ENCODE peak calls at places on chromosomes 7 and 10, in four cellular contexts. I is CD8-positive, alpha-beta memory T cell; A is dorsolateral prefrontal cortex; S is MG63. N is an unnamed sample. For H3K27me3, the result is how much of the 10 kb centered on the place peaks cover.

GRCh38 chr10:7945469-7946187 is 108.9 kb upstream of the GATA3 start:
- DNase-seq in A (no peak), I (no peak), S (no peak), N (no peak)

GRCh38 chr7:143245123-143245522 is 18.1 kb upstream of the GSTK1 start:
- DNase-seq in S (no peak), I (no peak), A (no peak), N (peak)

GRCh38 chr7:40698214-40698920 is 563.6 kb downstream of the SUGCT start:
- DNase-seq in I (no peak), S (no peak), A (no peak), N (no peak)

GRCh38 chr10:85600026-85600743 is 766.4 kb downstream of the GRID1 start:
- DNase-seq in I (no peak), A (peak), S (no peak), N (no peak)

GRCh38 chr7:16616542-16616941 is 29.0 kb downstream of the ANKMY2 start:
- DNase-seq in A (no peak), S (no peak), I (no peak), N (no peak)

GRCh38 chr7:5824297-5824610 is 42.8 kb upstream of the RNF216 start:
- DNase-seq in S (no peak), A (no peak), I (peak), N (no peak)

GRCh38 chr10:99013885-99014284 is 221.8 kb downstream of the HPSE2 start:
- DNase-seq in I (no peak), A (no peak), S (no peak), N (no peak)

GRCh38 chr7:45153238-45153637 is 4.4 kb upstream of the RAMP3 start:
- DNase-seq in I (no peak), A (no peak), S (no peak), N (no peak)

GRCh38 chr10:86144301-86144700 is 222.3 kb downstream of the GRID1 start:
- DNase-seq in S (no peak), I (no peak), A (no peak), N (no peak)

GRCh38 chr7:81155654-81156373 is 237.0 kb upstream of the SEMA3C start:
- DNase-seq in I (no peak), A (no peak), S (no peak), N (no peak)

GRCh38 chr7:83486536-83486935 is 162.4 kb downstream of the SEMA3E start:
- DNase-seq in I (no peak), S (no peak), A (no peak), N (no peak)

GRCh38 chr7:25359471-25360059 is 131.3 kb upstream of the NPVF start:
- DNase-seq in I (no peak), A (no peak), S (no peak), N (no peak)

GRCh38 chr7:55349126-55349525 is 16.0 kb upstream of the LANCL2 start:
- DNase-seq in S (no peak), I (no peak), A (no peak), N (no peak)

GRCh38 chr10:79982861-79983260 is 34.0 kb upstream of the SFTPD start:
- DNase-seq in S (no peak), A (no peak), I (no peak), N (no peak)

GRCh38 chr10:79984851-79985250 is 35.9 kb upstream of the SFTPD start:
- DNase-seq in A (no peak), S (no peak), I (no peak), N (no peak)

GRCh38 chr10:79982486-79982800 is 33.5 kb upstream of the SFTPD start:
- DNase-seq in A (no peak), I (no peak), S (no peak), N (no peak)

GRCh38 chr10:79981673-79982485 is 33.0 kb upstream of the SFTPD start:
- DNase-seq in I (no peak), A (peak), S (peak), N (no peak)

DNA sequence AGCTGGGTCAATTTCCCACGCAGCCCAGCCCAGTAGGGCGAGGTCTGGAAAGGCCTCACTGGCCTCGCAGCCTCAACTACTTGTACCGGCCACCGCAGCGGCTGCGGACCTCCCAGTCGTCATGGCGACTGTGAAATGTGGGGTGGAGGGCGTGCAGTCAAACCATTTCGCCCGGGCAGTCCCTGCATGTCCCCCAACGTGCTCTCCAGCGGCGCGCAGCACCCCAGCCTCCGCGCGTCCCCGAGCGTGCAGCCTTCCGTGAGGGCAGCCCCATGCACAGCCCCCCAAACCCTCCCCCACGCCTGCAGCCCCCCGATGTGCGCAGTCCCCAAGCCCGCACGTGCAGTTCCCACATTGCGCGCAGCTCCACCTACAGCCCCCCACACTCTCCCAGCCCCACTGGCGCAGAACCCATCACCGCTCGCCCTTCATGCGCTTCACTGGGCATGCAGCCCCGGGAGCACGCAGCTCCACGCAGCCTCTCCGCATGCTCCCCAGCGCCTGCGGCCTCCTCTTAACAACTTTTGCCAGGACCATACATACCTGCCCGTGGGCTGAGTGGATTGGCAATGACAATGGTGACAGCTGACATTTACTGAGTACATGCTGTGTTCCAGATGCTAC is 34.5 kb upstream of the SFTPD start:
- DNase-seq in I (no peak), S (no peak), A (no peak), N (no peak)
- H3K27me3 ChIP-seq in I (under half), S (under half), A (under half), N (under half)

GRCh38 chr10:72387187-72387586 is 32.5 kb upstream of the DNAJB12 start:
- DNase-seq in A (no peak), S (no peak), I (no peak), N (no peak)
- H3K4me3 ChIP-seq in A (no peak), S (no peak), I (no peak), N (no peak)

DNA sequence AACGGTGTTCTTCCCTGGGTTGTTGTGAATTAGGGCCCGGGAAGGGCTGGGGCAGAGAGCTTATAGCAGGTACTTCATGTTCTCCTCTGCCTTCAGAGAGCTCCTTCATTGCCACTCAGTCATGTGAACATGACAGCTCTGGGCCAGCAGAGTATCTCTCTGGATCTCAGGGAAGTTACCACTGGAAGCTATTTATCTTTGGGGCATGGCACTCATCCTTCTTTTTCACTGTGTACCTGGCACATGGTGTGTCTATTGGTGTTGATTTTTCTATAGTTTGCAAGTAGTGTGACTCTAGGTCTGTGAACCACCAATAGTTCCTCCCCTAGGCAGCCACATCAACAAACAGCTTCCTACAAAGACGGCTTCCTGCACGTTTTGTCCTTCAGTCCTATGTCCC is 156.6 kb downstream of the PKD1L1 start:
- DNase-seq in S (no peak), A (no peak), I (no peak), N (no peak)
- H3K27me3 ChIP-seq in S (under half), A (under half), I (under half), N (under half)

GRCh38 chr10:105800626-105801025 is 1159.5 kb downstream of the SORCS3 start:
- DNase-seq in A (no peak), I (no peak), S (peak), N (no peak)
- H3K4me3 ChIP-seq in A (no peak), I (no peak), S (no peak), N (no peak)

GRCh38 chr10:101136007-101136707 is 5.1 kb downstream of the TLX1 start:
- DNase-seq in A (no peak), I (no peak), S (no peak), N (no peak)
- H3K27me3 ChIP-seq in A (half or more), I (half or more), S (under half), N (half or more)

DNA sequence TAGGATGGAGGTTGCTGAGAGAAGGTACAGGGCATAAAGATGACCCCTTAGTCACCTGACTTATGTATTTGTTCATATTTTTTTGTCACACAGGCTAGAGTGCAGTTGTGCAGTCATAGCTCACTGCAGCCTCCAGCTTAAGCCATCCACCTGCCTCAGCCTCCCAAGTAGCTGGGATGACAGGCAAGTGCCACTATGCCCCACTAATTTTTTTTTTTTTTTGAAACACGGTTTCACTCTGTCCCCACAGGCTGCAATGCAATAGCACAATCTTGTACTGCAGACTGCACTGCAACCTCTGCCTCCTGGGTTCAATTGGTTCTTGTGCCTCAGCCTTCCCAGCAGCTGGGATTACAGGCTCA is 1.8 kb downstream of the MBLAC1 start:
- DNase-seq in I (no peak), A (no peak), S (no peak), N (no peak)
- H3K4me3 ChIP-seq in I (no peak), A (peak), S (no peak), N (no peak)

GRCh38 chr10:104337527-104337984 is 709 bp downstream of the ITPRIP start:
- DNase-seq in I (no peak), S (peak), A (no peak), N (no peak)
- H3K27me3 ChIP-seq in I (under half), S (under half), A (under half), N (under half)

GRCh38 chr10:3727268-3727667 is 57.7 kb downstream of the KLF6 start:
- DNase-seq in I (no peak), S (no peak), A (no peak), N (no peak)
- H3K4me3 ChIP-seq in I (no peak), S (no peak), A (no peak), N (no peak)

GRCh38 chr10:69897417-69897816 is 95.7 kb downstream of the COL13A1 start:
- DNase-seq in S (no peak), I (no peak), A (no peak), N (no peak)

GRCh38 chr10:69901022-69901421 is 99.3 kb downstream of the COL13A1 start:
- DNase-seq in A (no peak), I (no peak), S (no peak), N (no peak)

GRCh38 chr10:69899727-69900595 is 98.3 kb downstream of the COL13A1 start:
- DNase-seq in A (no peak), S (no peak), I (no peak), N (no peak)

GRCh38 chr10:69898524-69898923 is 96.8 kb downstream of the COL13A1 start:
- DNase-seq in A (no peak), I (no peak), S (no peak), N (no peak)

GRCh38 chr10:69898941-69899340 is 97.2 kb downstream of the COL13A1 start:
- DNase-seq in I (no peak), A (no peak), S (no peak), N (no peak)
- H3K27me3 ChIP-seq in I (under half), A (under half), S (under half), N (under half)